ENCODE peak calls at places on chromosomes 5 and 9, in nine cellular contexts. One of them, this sample, is unnamed.

GRCh38 chr5:157476699-157477408 is 16.8 kb downstream of the NIPAL4 start:
- DNase-seq in non-pigmented ciliary epithelial cell: peak
- DNase-seq in fibroblast of lung: peak
- DNase-seq in AG09309: no peak
- DNase-seq in posterior cingulate gyrus: no peak
- DNase-seq in lower lobe of right lung: no peak
- DNase-seq in CD4-positive, alpha-beta T cell: no peak
- DNase-seq in T1000: no peak
- DNase-seq in CD4-positive, alpha-beta memory T cell: peak
- DNase-seq in this sample: peak

GRCh38 chr5:10106806-10107205 is 142.9 kb downstream of the ATPSCKMT start:
- DNase-seq in T1000: no peak
- DNase-seq in CD4-positive, alpha-beta memory T cell: no peak
- DNase-seq in fibroblast of lung: no peak
- DNase-seq in non-pigmented ciliary epithelial cell: peak
- DNase-seq in AG09309: no peak
- DNase-seq in CD4-positive, alpha-beta T cell: no peak
- DNase-seq in posterior cingulate gyrus: no peak
- DNase-seq in lower lobe of right lung: no peak
- DNase-seq in this sample: no peak

GRCh38 chr5:43683884-43684471 is 81.0 kb downstream of the NNT start:
- DNase-seq in T1000: no peak
- DNase-seq in lower lobe of right lung: no peak
- DNase-seq in CD4-positive, alpha-beta T cell: no peak
- DNase-seq in non-pigmented ciliary epithelial cell: no peak
- DNase-seq in fibroblast of lung: no peak
- DNase-seq in CD4-positive, alpha-beta memory T cell: no peak
- DNase-seq in AG09309: no peak
- DNase-seq in posterior cingulate gyrus: no peak
- DNase-seq in this sample: no peak

GRCh38 chr5:66171349-66172344 is 27.5 kb downstream of the SREK1 start:
- DNase-seq in CD4-positive, alpha-beta T cell: peak
- DNase-seq in fibroblast of lung: peak
- DNase-seq in non-pigmented ciliary epithelial cell: peak
- DNase-seq in posterior cingulate gyrus: no peak
- DNase-seq in CD4-positive, alpha-beta memory T cell: peak
- DNase-seq in AG09309: peak
- DNase-seq in lower lobe of right lung: no peak
- DNase-seq in T1000: no peak
- DNase-seq in this sample: peak

GRCh38 chr9:133257398-133258053 is 17.5 kb downstream of the ABO start:
- DNase-seq in CD4-positive, alpha-beta memory T cell: no peak
- DNase-seq in posterior cingulate gyrus: no peak
- DNase-seq in fibroblast of lung: no peak
- DNase-seq in AG09309: no peak
- DNase-seq in lower lobe of right lung: no peak
- DNase-seq in T1000: no peak
- DNase-seq in non-pigmented ciliary epithelial cell: no peak
- DNase-seq in CD4-positive, alpha-beta T cell: no peak
- DNase-seq in this sample: no peak

GRCh38 chr5:141771031-141771430 is 89.0 kb upstream of the ARAP3 start:
- DNase-seq in posterior cingulate gyrus: no peak
- DNase-seq in lower lobe of right lung: no peak
- DNase-seq in fibroblast of lung: peak
- DNase-seq in T1000: no peak
- DNase-seq in CD4-positive, alpha-beta T cell: no peak
- DNase-seq in non-pigmented ciliary epithelial cell: no peak
- DNase-seq in AG09309: no peak
- DNase-seq in CD4-positive, alpha-beta memory T cell: no peak
- DNase-seq in this sample: no peak

GRCh38 chr9:34707130-34707529 is 2.8 kb downstream of the CCL21 start:
- DNase-seq in lower lobe of right lung: no peak
- DNase-seq in posterior cingulate gyrus: no peak
- DNase-seq in CD4-positive, alpha-beta T cell: no peak
- DNase-seq in CD4-positive, alpha-beta memory T cell: no peak
- DNase-seq in T1000: no peak
- DNase-seq in non-pigmented ciliary epithelial cell: no peak
- DNase-seq in AG09309: no peak
- DNase-seq in fibroblast of lung: no peak
- DNase-seq in this sample: no peak

GRCh38 chr9:114616684-114617520 is 5.8 kb downstream of the TMEM268 start:
- DNase-seq in AG09309: no peak
- DNase-seq in CD4-positive, alpha-beta T cell: peak
- DNase-seq in CD4-positive, alpha-beta memory T cell: no peak
- DNase-seq in non-pigmented ciliary epithelial cell: no peak
- DNase-seq in lower lobe of right lung: peak
- DNase-seq in fibroblast of lung: no peak
- DNase-seq in T1000: no peak
- DNase-seq in posterior cingulate gyrus: peak
- DNase-seq in this sample: no peak

GRCh38 chr5:38905516-38905915 is 59.7 kb downstream of the OSMR start:
- DNase-seq in CD4-positive, alpha-beta memory T cell: no peak
- DNase-seq in fibroblast of lung: no peak
- DNase-seq in T1000: no peak
- DNase-seq in CD4-positive, alpha-beta T cell: no peak
- DNase-seq in AG09309: no peak
- DNase-seq in lower lobe of right lung: no peak
- DNase-seq in non-pigmented ciliary epithelial cell: no peak
- DNase-seq in posterior cingulate gyrus: no peak
- DNase-seq in this sample: peak

GRCh38 chr5:176611435-176611834 is 1.5 kb upstream of the GPRIN1 start:
- DNase-seq in CD4-positive, alpha-beta memory T cell: peak
- DNase-seq in fibroblast of lung: peak
- DNase-seq in non-pigmented ciliary epithelial cell: peak
- DNase-seq in T1000: peak
- DNase-seq in CD4-positive, alpha-beta T cell: peak
- DNase-seq in AG09309: peak
- DNase-seq in lower lobe of right lung: peak
- DNase-seq in posterior cingulate gyrus: peak
- DNase-seq in this sample: peak

GRCh38 chr5:79318935-79319614 is 83.1 kb downstream of the JMY start:
- DNase-seq in AG09309: peak
- DNase-seq in lower lobe of right lung: no peak
- DNase-seq in non-pigmented ciliary epithelial cell: peak
- DNase-seq in T1000: no peak
- DNase-seq in fibroblast of lung: peak
- DNase-seq in posterior cingulate gyrus: no peak
- DNase-seq in CD4-positive, alpha-beta T cell: no peak
- DNase-seq in CD4-positive, alpha-beta memory T cell: no peak
- DNase-seq in this sample: peak

GRCh38 chr5:96374653-96375052 is 58.4 kb downstream of the PCSK1 start:
- DNase-seq in CD4-positive, alpha-beta memory T cell: peak
- DNase-seq in lower lobe of right lung: no peak
- DNase-seq in non-pigmented ciliary epithelial cell: no peak
- DNase-seq in AG09309: no peak
- DNase-seq in fibroblast of lung: no peak
- DNase-seq in T1000: no peak
- DNase-seq in posterior cingulate gyrus: no peak
- DNase-seq in CD4-positive, alpha-beta T cell: no peak
- DNase-seq in this sample: no peak

GRCh38 chr5:112333236-112333850 is 85.7 kb downstream of the EPB41L4A start:
- DNase-seq in AG09309: no peak
- DNase-seq in posterior cingulate gyrus: no peak
- DNase-seq in T1000: no peak
- DNase-seq in non-pigmented ciliary epithelial cell: no peak
- DNase-seq in CD4-positive, alpha-beta T cell: no peak
- DNase-seq in fibroblast of lung: no peak
- DNase-seq in lower lobe of right lung: no peak
- DNase-seq in CD4-positive, alpha-beta memory T cell: no peak
- DNase-seq in this sample: no peak

GRCh38 chr9:7174884-7175283 is 417.1 kb downstream of the KDM4C start:
- DNase-seq in CD4-positive, alpha-beta memory T cell: no peak
- DNase-seq in CD4-positive, alpha-beta T cell: no peak
- DNase-seq in T1000: no peak
- DNase-seq in non-pigmented ciliary epithelial cell: no peak
- DNase-seq in posterior cingulate gyrus: no peak
- DNase-seq in lower lobe of right lung: no peak
- DNase-seq in fibroblast of lung: no peak
- DNase-seq in AG09309: no peak
- DNase-seq in this sample: no peak

GRCh38 chr9:89518466-89519392 is 20.8 kb upstream of the SEMA4D start:
- DNase-seq in CD4-positive, alpha-beta T cell: no peak
- DNase-seq in AG09309: no peak
- DNase-seq in lower lobe of right lung: no peak
- DNase-seq in non-pigmented ciliary epithelial cell: no peak
- DNase-seq in T1000: no peak
- DNase-seq in CD4-positive, alpha-beta memory T cell: no peak
- DNase-seq in fibroblast of lung: no peak
- DNase-seq in posterior cingulate gyrus: no peak
- DNase-seq in this sample: no peak

GRCh38 chr5:132086277-132086794 is 12.7 kb downstream of the CSF2 start:
- DNase-seq in AG09309: peak
- DNase-seq in T1000: peak
- DNase-seq in fibroblast of lung: peak
- DNase-seq in CD4-positive, alpha-beta memory T cell: no peak
- DNase-seq in lower lobe of right lung: no peak
- DNase-seq in posterior cingulate gyrus: peak
- DNase-seq in non-pigmented ciliary epithelial cell: peak
- DNase-seq in CD4-positive, alpha-beta T cell: no peak
- DNase-seq in this sample: peak

GRCh38 chr5:88952344-88952743 is 69.4 kb upstream of the MEF2C start:
- DNase-seq in T1000: no peak
- DNase-seq in lower lobe of right lung: no peak
- DNase-seq in AG09309: no peak
- DNase-seq in CD4-positive, alpha-beta T cell: no peak
- DNase-seq in posterior cingulate gyrus: no peak
- DNase-seq in fibroblast of lung: peak
- DNase-seq in non-pigmented ciliary epithelial cell: no peak
- DNase-seq in CD4-positive, alpha-beta memory T cell: no peak
- DNase-seq in this sample: peak

GRCh38 chr5:75234251-75234650 is 2.4 kb downstream of the ANKRD31 start:
- DNase-seq in fibroblast of lung: no peak
- DNase-seq in T1000: no peak
- DNase-seq in CD4-positive, alpha-beta T cell: no peak
- DNase-seq in AG09309: no peak
- DNase-seq in CD4-positive, alpha-beta memory T cell: no peak
- DNase-seq in posterior cingulate gyrus: no peak
- DNase-seq in non-pigmented ciliary epithelial cell: no peak
- DNase-seq in lower lobe of right lung: no peak
- DNase-seq in this sample: no peak

GRCh38 chr5:103800728-103801127 is 238.1 kb upstream of the NUDT12 start:
- DNase-seq in CD4-positive, alpha-beta T cell: no peak
- DNase-seq in AG09309: peak
- DNase-seq in posterior cingulate gyrus: no peak
- DNase-seq in T1000: no peak
- DNase-seq in fibroblast of lung: peak
- DNase-seq in lower lobe of right lung: no peak
- DNase-seq in non-pigmented ciliary epithelial cell: no peak
- DNase-seq in CD4-positive, alpha-beta memory T cell: no peak
- DNase-seq in this sample: peak

GRCh38 chr5:30845194-30845593 is 348.3 kb upstream of the CDH6 start:
- DNase-seq in lower lobe of right lung: no peak
- DNase-seq in non-pigmented ciliary epithelial cell: no peak
- DNase-seq in T1000: no peak
- DNase-seq in posterior cingulate gyrus: no peak
- DNase-seq in CD4-positive, alpha-beta T cell: no peak
- DNase-seq in AG09309: no peak
- DNase-seq in CD4-positive, alpha-beta memory T cell: no peak
- DNase-seq in fibroblast of lung: no peak
- DNase-seq in this sample: no peak

GRCh38 chr5:172833691-172834569 is at the start of gene ERGIC1:
- DNase-seq in non-pigmented ciliary epithelial cell: no peak
- DNase-seq in T1000: peak
- DNase-seq in CD4-positive, alpha-beta T cell: peak
- DNase-seq in fibroblast of lung: peak
- DNase-seq in AG09309: peak
- DNase-seq in lower lobe of right lung: peak
- DNase-seq in posterior cingulate gyrus: peak
- DNase-seq in CD4-positive, alpha-beta memory T cell: peak
- DNase-seq in this sample: peak

GRCh38 chr9:121640076-121640475 is 11.4 kb upstream of the DAB2IP start:
- DNase-seq in fibroblast of lung: peak
- DNase-seq in CD4-positive, alpha-beta memory T cell: no peak
- DNase-seq in CD4-positive, alpha-beta T cell: no peak
- DNase-seq in T1000: no peak
- DNase-seq in posterior cingulate gyrus: peak
- DNase-seq in non-pigmented ciliary epithelial cell: no peak
- DNase-seq in AG09309: no peak
- DNase-seq in lower lobe of right lung: peak
- DNase-seq in this sample: no peak

GRCh38 chr5:140344683-140345423 is 1.6 kb downstream of the HBEGF start:
- DNase-seq in AG09309: no peak
- DNase-seq in lower lobe of right lung: no peak
- DNase-seq in CD4-positive, alpha-beta T cell: no peak
- DNase-seq in fibroblast of lung: peak
- DNase-seq in posterior cingulate gyrus: no peak
- DNase-seq in T1000: peak
- DNase-seq in CD4-positive, alpha-beta memory T cell: no peak
- DNase-seq in non-pigmented ciliary epithelial cell: no peak
- DNase-seq in this sample: peak

GRCh38 chr5:143985832-143986485 is 174.0 kb downstream of the HMHB1 start:
- DNase-seq in lower lobe of right lung: no peak
- DNase-seq in CD4-positive, alpha-beta memory T cell: no peak
- DNase-seq in posterior cingulate gyrus: no peak
- DNase-seq in T1000: no peak
- DNase-seq in CD4-positive, alpha-beta T cell: no peak
- DNase-seq in non-pigmented ciliary epithelial cell: peak
- DNase-seq in fibroblast of lung: peak
- DNase-seq in AG09309: peak
- DNase-seq in this sample: peak

GRCh38 chr9:121699271-121700164 is 48.1 kb downstream of the DAB2IP start:
- DNase-seq in AG09309: no peak
- DNase-seq in lower lobe of right lung: peak
- DNase-seq in non-pigmented ciliary epithelial cell: no peak
- DNase-seq in CD4-positive, alpha-beta memory T cell: peak
- DNase-seq in fibroblast of lung: peak
- DNase-seq in T1000: no peak
- DNase-seq in CD4-positive, alpha-beta T cell: peak
- DNase-seq in posterior cingulate gyrus: peak
- DNase-seq in this sample: peak

GRCh38 chr9:124306098-124306735 is 48.5 kb downstream of the NEK6 start:
- DNase-seq in CD4-positive, alpha-beta memory T cell: no peak
- DNase-seq in T1000: peak
- DNase-seq in non-pigmented ciliary epithelial cell: peak
- DNase-seq in lower lobe of right lung: no peak
- DNase-seq in fibroblast of lung: peak
- DNase-seq in CD4-positive, alpha-beta T cell: no peak
- DNase-seq in posterior cingulate gyrus: no peak
- DNase-seq in AG09309: peak
- DNase-seq in this sample: peak

GRCh38 chr5:53469946-53470687 is 10.3 kb upstream of the FST start:
- DNase-seq in lower lobe of right lung: no peak
- DNase-seq in non-pigmented ciliary epithelial cell: peak
- DNase-seq in AG09309: no peak
- DNase-seq in CD4-positive, alpha-beta memory T cell: no peak
- DNase-seq in posterior cingulate gyrus: no peak
- DNase-seq in fibroblast of lung: peak
- DNase-seq in CD4-positive, alpha-beta T cell: no peak
- DNase-seq in T1000: no peak
- DNase-seq in this sample: peak

GRCh38 chr5:157109744-157110143 is 900 bp upstream of the HAVCR2 start:
- DNase-seq in non-pigmented ciliary epithelial cell: no peak
- DNase-seq in CD4-positive, alpha-beta T cell: no peak
- DNase-seq in T1000: no peak
- DNase-seq in lower lobe of right lung: no peak
- DNase-seq in CD4-positive, alpha-beta memory T cell: peak
- DNase-seq in AG09309: no peak
- DNase-seq in posterior cingulate gyrus: no peak
- DNase-seq in fibroblast of lung: no peak
- DNase-seq in this sample: no peak

GRCh38 chr9:19085295-19085694 is 17.4 kb downstream of the HAUS6 start:
- DNase-seq in T1000: no peak
- DNase-seq in AG09309: no peak
- DNase-seq in CD4-positive, alpha-beta T cell: no peak
- DNase-seq in fibroblast of lung: no peak
- DNase-seq in lower lobe of right lung: no peak
- DNase-seq in non-pigmented ciliary epithelial cell: no peak
- DNase-seq in CD4-positive, alpha-beta memory T cell: peak
- DNase-seq in posterior cingulate gyrus: no peak
- DNase-seq in this sample: no peak

GRCh38 chr5:1815881-1816292 is 14.7 kb downstream of the NDUFS6 start:
- DNase-seq in CD4-positive, alpha-beta memory T cell: no peak
- DNase-seq in posterior cingulate gyrus: no peak
- DNase-seq in fibroblast of lung: no peak
- DNase-seq in non-pigmented ciliary epithelial cell: no peak
- DNase-seq in T1000: no peak
- DNase-seq in CD4-positive, alpha-beta T cell: no peak
- DNase-seq in AG09309: no peak
- DNase-seq in lower lobe of right lung: no peak
- DNase-seq in this sample: no peak

GRCh38 chr9:106310782-106311181 is 552.2 kb upstream of the ZNF462 start:
- DNase-seq in posterior cingulate gyrus: no peak
- DNase-seq in CD4-positive, alpha-beta memory T cell: no peak
- DNase-seq in fibroblast of lung: no peak
- DNase-seq in lower lobe of right lung: no peak
- DNase-seq in AG09309: no peak
- DNase-seq in non-pigmented ciliary epithelial cell: no peak
- DNase-seq in CD4-positive, alpha-beta T cell: no peak
- DNase-seq in T1000: no peak
- DNase-seq in this sample: no peak